ENCODE peak calls at places on chromosomes 7 and 10, in seven cellular contexts. O is astrocyte of the cerebellum; U is CD8-positive, alpha-beta memory T cell; F is fibroblast of the aortic adventitia; T is gastrocnemius medialis; Q is AG10803; G is RWPE2. E is an unnamed sample.

GRCh38 chr7:65444211-65444842 is 70.7 kb downstream of the ZNF92 start:
- DNase-seq in F (no peak), U (no peak), O (no peak), T (no peak), Q (no peak), G (no peak), E (no peak)

GRCh38 chr7:2033586-2034135 is 199.1 kb downstream of the MAD1L1 start:
- DNase-seq in G (peak; percentile 30), Q (no peak), T (peak; percentile 2), O (no peak), U (no peak), F (no peak), E (peak; percentile 37)

GRCh38 chr7:131279044-131279443 is 48.6 kb upstream of the MKLN1 start:
- DNase-seq in G (no peak), O (no peak), Q (no peak), U (no peak), T (no peak), F (no peak), E (no peak)

GRCh38 chr7:105759670-105760548 is 116.5 kb downstream of the ATXN7L1 start:
- DNase-seq in U (no peak), F (peak; percentile 82), Q (peak; percentile 73), T (no peak), O (peak; percentile 58), G (no peak), E (no peak)

GRCh38 chr10:59903871-59904270 is 2.5 kb downstream of the CCDC6 start:
- DNase-seq in F (peak; percentile 58), G (no peak), Q (peak; percentile 60), T (no peak), O (no peak), U (no peak), E (no peak)

GRCh38 chr10:86642021-86642420 is 12.3 kb upstream of the OPN4 start:
- DNase-seq in Q (no peak), U (no peak), T (no peak), G (no peak), O (no peak), F (no peak), E (no peak)

GRCh38 chr7:111362660-111363059 is 199.6 kb downstream of the IMMP2L start:
- DNase-seq in F (peak; percentile 57), Q (peak; percentile 51), O (no peak), G (no peak), T (no peak), U (no peak), E (no peak)

GRCh38 chr7:159099711-159100231 is 44.9 kb downstream of the VIPR2 start:
- DNase-seq in Q (no peak), F (no peak), O (no peak), T (no peak), U (no peak), G (peak; percentile 47), E (no peak)

GRCh38 chr10:84184517-84184916 is 9.8 kb upstream of the CDHR1 start:
- DNase-seq in Q (no peak), T (no peak), F (no peak), O (no peak), U (no peak), G (no peak), E (no peak)

GRCh38 chr7:77667459-77668090 is 28.7 kb upstream of the RSBN1L start:
- DNase-seq in T (no peak), O (no peak), Q (peak; percentile 55), U (no peak), G (no peak), F (peak; percentile 44), E (no peak)

GRCh38 chr10:119079572-119080520 is 771 bp downstream of the EIF3A start:
- DNase-seq in Q (peak; percentile 79), G (peak; percentile 75), F (peak; percentile 72), U (peak; percentile 54), T (peak; percentile 64), O (peak; percentile 37), E (peak; percentile 64)

GRCh38 chr10:1043532-1043995 is 5.4 kb downstream of the IDI1 start:
- DNase-seq in T (peak; percentile 47), U (no peak), Q (no peak), O (no peak), G (no peak), F (peak; percentile 10), E (no peak)

GRCh38 chr7:138239244-138239643 is 163.0 kb downstream of the AKR1D1 start:
- DNase-seq in U (no peak), T (no peak), O (no peak), Q (no peak), F (peak; percentile 7), G (no peak), E (no peak)

DNA sequence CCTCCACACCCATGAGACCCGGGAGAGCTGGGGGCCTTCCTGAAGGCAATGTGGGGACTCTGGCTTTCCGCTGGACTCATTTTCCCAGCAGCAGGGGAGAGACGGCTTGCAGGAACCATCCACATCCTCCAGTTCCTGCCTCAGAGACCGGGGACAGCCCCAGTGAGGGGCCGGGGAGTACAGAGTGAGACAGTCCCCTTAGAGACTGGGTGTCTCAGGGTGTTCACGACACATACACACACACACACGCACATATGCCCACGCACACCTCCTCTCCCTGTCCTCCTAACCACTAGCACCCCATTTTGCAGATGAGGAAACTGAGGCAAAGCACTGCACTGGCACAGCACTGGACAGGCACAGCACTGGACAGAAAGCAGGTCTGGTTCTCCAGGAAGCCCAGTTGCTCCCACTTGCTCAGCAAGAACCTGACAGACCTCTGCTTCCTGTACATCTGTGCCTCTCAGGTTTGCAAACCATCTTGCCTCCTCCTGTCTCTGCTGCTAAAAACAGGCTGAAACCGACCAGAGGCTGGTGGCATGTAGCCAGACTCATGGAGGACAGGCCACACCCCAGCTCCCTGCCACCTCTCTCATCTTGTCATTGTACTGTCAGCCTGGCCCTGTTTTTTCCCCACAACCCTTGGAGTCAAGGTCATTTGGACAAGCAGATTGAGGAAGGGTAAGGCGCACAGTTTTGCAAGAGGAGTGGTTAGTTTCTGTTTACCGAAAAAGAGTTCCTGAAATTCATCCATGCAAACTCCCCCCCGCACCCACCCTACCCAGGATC is 8.0 kb upstream of the C10orf105 start:
- DNase-seq in O (no peak), Q (peak; percentile 59), U (peak; percentile 65), G (no peak), T (peak; percentile 70), F (peak; percentile 56), E (peak; percentile 79)
- H3K4me3 ChIP-seq in O (no peak overlapping the region), Q (no peak overlapping the region), U (peak overlapping the region; percentile 24), G (no peak overlapping the region), T (no peak overlapping the region), F (no peak overlapping the region), E (no peak overlapping the region)

GRCh38 chr7:143240323-143241168 is 18.7 kb downstream of the TAS2R40 start:
- DNase-seq in T (peak; percentile 56), O (peak; percentile 79), Q (peak; percentile 91), G (no peak), F (peak; percentile 90), U (peak; percentile 44), E (peak; percentile 70)

GRCh38 chr7:143245123-143245522 is 18.1 kb upstream of the GSTK1 start:
- DNase-seq in U (no peak), O (no peak), T (no peak), Q (peak; percentile 68), G (no peak), F (peak; percentile 10), E (no peak)

GRCh38 chr7:143239822-143240221 is 18.0 kb downstream of the TAS2R40 start:
- DNase-seq in G (no peak), T (no peak), F (peak; percentile 53), Q (peak; percentile 70), U (no peak), O (no peak), E (no peak)

GRCh38 chr7:143244321-143244720 is 18.9 kb upstream of the GSTK1 start:
- DNase-seq in U (no peak), O (no peak), T (no peak), F (no peak), Q (no peak), G (no peak), E (no peak)

DNA sequence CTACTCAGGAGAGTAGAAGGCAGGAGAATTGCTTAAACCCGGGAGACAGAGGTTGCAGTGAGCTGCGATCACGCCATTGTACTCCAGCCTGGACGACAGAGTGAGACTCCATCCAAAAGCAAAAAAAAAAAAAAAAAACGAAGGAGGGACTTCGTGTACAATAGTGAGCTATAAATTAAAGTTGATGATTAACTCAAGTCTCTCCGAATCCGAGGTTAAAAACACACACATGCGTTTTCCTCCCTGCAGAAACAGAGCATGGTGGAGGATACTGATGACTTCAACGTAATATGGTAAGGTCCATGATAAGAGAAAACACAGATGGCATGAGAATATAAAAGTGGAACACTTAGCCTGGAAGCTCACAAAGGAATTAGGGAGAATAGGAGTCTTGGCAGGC is 20.2 kb upstream of the GSTK1 start:
- DNase-seq in F (no peak), O (no peak), T (no peak), G (no peak), Q (no peak), U (no peak), E (no peak)
- H3K4me3 ChIP-seq in F (no peak overlapping the region), O (no peak overlapping the region), T (no peak overlapping the region), G (no peak overlapping the region), Q (no peak overlapping the region), U (no peak overlapping the region), E (no peak overlapping the region)

GRCh38 chr10:132710746-132711617 is 75.0 kb downstream of the NKX6-2 start:
- DNase-seq in G (peak; percentile 41), F (no peak), U (no peak), T (no peak), Q (no peak), O (no peak), E (no peak)

GRCh38 chr10:132710036-132710686 is 75.8 kb downstream of the NKX6-2 start:
- DNase-seq in U (no peak), Q (no peak), F (no peak), G (peak; percentile 45), T (no peak), O (no peak), E (peak; percentile 76)

GRCh38 chr10:132712291-132712690 is 73.7 kb downstream of the NKX6-2 start:
- DNase-seq in U (no peak), O (no peak), F (no peak), Q (no peak), G (peak; percentile 27), T (no peak), E (no peak)

GRCh38 chr10:132712698-132713232 is 73.2 kb downstream of the NKX6-2 start:
- DNase-seq in O (no peak), F (no peak), U (no peak), Q (no peak), T (no peak), G (peak; percentile 32), E (no peak)

DNA sequence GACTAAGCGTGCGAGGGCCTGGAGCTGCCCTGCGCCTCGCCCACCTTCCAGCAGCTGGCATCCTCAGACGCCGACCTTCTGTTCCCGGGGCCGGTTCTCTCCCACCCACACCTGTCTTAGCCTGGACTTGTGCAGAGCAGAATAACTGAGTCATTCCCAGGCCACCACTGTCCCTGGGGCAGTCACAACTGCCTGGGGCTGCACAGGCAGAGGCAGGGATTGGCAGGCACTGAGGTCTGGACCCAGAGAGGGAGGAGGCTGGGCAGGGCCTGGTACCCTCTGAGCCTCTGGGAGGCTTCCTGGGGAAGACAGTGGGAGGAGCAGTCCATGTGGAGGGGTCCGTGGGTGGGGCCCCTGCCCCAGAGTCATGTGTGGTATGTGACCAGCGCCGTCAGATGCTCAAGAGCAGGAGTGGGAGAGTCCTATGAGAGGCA is 74.3 kb downstream of the NKX6-2 start:
- DNase-seq in G (peak; percentile 37), U (no peak), O (no peak), Q (no peak), T (no peak), F (no peak), E (peak; percentile 70)
- H3K4me3 ChIP-seq in G (no peak overlapping the region), U (no peak overlapping the region), O (no peak overlapping the region), Q (no peak overlapping the region), T (no peak overlapping the region), F (no peak overlapping the region), E (no peak overlapping the region)

DNA sequence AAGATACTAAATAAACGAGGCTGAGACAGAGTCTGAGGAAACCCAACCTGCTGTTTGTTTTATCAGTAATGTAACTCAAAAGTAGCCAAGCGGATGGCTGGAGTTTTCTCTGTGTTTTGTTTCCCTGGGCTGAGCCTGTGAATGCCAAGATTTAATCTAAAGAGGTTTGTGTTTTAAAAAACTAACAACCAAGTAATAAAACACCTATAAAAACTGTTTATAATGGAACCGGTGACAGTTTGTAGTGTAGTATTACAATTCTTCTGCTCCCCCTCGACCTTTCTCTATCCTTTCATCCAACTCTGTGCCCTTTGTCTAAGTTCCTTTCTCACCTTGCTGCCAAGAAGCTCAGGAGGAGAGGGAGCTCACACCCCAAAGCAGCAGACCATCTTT is 2.6 kb upstream of the KAT6B start:
- DNase-seq in G (no peak), O (no peak), U (no peak), T (no peak), F (no peak), Q (no peak), E (no peak)
- H3K4me3 ChIP-seq in G (no peak overlapping the region), O (no peak overlapping the region), U (peak overlapping the region; percentile 61), T (no peak overlapping the region), F (no peak overlapping the region), Q (peak overlapping the region; percentile 86), E (no peak overlapping the region)